ENCODE peak calls at places on chromosome 22, in four cellular contexts. G, H, S and I are unnamed samples.

GRCh38 chr22:49290286-49290685 is 537.4 kb downstream of the BRD1 start:
- DNase-seq in G (no peak), H (no peak), S (no peak), I (no peak)

GRCh38 chr22:35914665-35915476 is 113.8 kb downstream of the RBFOX2 start:
- DNase-seq in G (no peak), H (peak), S (peak), I (peak)

GRCh38 chr22:44204937-44205712 is 24.4 kb downstream of the PARVG start:
- DNase-seq in H (no peak), G (no peak), S (no peak), I (no peak)

GRCh38 chr22:42431401-42432019 is 693 bp downstream of the NFAM1 start:
- DNase-seq in H (no peak), S (no peak), G (no peak), I (no peak)

GRCh38 chr22:17536269-17536668 is 27.0 kb upstream of the SLC25A18 start:
- DNase-seq in G (no peak), H (no peak), S (no peak), I (no peak)

GRCh38 chr22:32411829-32412592 is at the start of gene RTCB:
- DNase-seq in H (peak), G (peak), S (peak), I (peak)

GRCh38 chr22:22884010-22884887 is 3.4 kb upstream of the IGLL5 start:
- DNase-seq in S (no peak), G (peak), H (peak), I (no peak)

GRCh38 chr22:24338701-24339451 is 68.2 kb downstream of the SPECC1L start:
- DNase-seq in S (no peak), H (no peak), G (no peak), I (no peak)

GRCh38 chr22:21626735-21627469 is 2.9 kb downstream of the YDJC start:
- DNase-seq in S (no peak), G (no peak), H (no peak), I (no peak)

GRCh38 chr22:30481711-30482110 is 9.9 kb upstream of the SEC14L3 start:
- DNase-seq in H (no peak), S (no peak), G (no peak), I (no peak)

GRCh38 chr22:38865201-38866023 is 6.6 kb downstream of the CBX6 start:
- DNase-seq in S (no peak), H (no peak), G (no peak), I (no peak)

GRCh38 chr22:31148953-31149627 is 8.8 kb upstream of the PLA2G3 start:
- DNase-seq in H (peak), S (no peak), G (no peak), I (peak)

GRCh38 chr22:43392385-43392989 is 19.3 kb upstream of the MPPED1 start:
- DNase-seq in G (no peak), S (no peak), H (no peak), I (no peak)

GRCh38 chr22:19871023-19871844 is 16.6 kb upstream of the GNB1L start:
- DNase-seq in S (no peak), G (no peak), H (no peak), I (no peak)

GRCh38 chr22:20551805-20552449 is 44.5 kb downstream of the MED15 start:
- DNase-seq in G (no peak), S (no peak), H (no peak), I (no peak)

GRCh38 chr22:46045459-46046298 is 68.7 kb upstream of the WNT7B start:
- DNase-seq in G (no peak), H (no peak), S (no peak), I (no peak)

GRCh38 chr22:24207264-24208011 is 26.2 kb downstream of the SUSD2 start:
- DNase-seq in G (no peak), H (no peak), S (no peak), I (no peak)

GRCh38 chr22:26172389-26172990 is 3.2 kb downstream of the SEZ6L start:
- DNase-seq in S (no peak), H (peak), G (no peak), I (no peak)

GRCh38 chr22:40009231-40009769 is 14.5 kb downstream of the FAM83F start:
- DNase-seq in S (no peak), G (no peak), H (peak), I (no peak)

GRCh38 chr22:36419177-36419911 is 31.6 kb upstream of the MYH9 start:
- DNase-seq in H (peak), G (no peak), S (no peak), I (no peak)

GRCh38 chr22:41446057-41446501 is 522 bp downstream of the TOB2 start:
- DNase-seq in S (no peak), H (peak), G (no peak), I (no peak)

GRCh38 chr22:22858559-22858937 is 29.1 kb upstream of the IGLL5 start:
- DNase-seq in G (no peak), S (no peak), H (no peak), I (no peak)

GRCh38 chr22:44406581-44407403 is 91.2 kb downstream of the RTL6 start:
- DNase-seq in H (no peak), S (no peak), G (no peak), I (no peak)

GRCh38 chr22:48765595-48765994 is 1062.1 kb downstream of the BRD1 start:
- DNase-seq in G (no peak), S (no peak), H (no peak), I (no peak)

GRCh38 chr22:43507235-43507634 is 95.4 kb downstream of the MPPED1 start:
- DNase-seq in G (no peak), S (no peak), H (no peak), I (no peak)

GRCh38 chr22:37420656-37421467 is 6.4 kb downstream of the ELFN2 start:
- DNase-seq in S (no peak), H (no peak), G (no peak), I (no peak)